ENCODE peak calls at places on chromosomes 7 and 10, in six cellular contexts. One of them, this sample, is unnamed.

GRCh38 chr7:152341039-152341913 is 94.5 kb downstream of the KMT2C start:
- DNase-seq in endothelial cell of umbilical vein: peak; percentile 65
- DNase-seq in thyroid gland: peak; percentile 62
- DNase-seq in sigmoid colon: no peak
- DNase-seq in heart left ventricle: no peak
- DNase-seq in right lobe of liver: peak; percentile 29
- DNase-seq in this sample: peak; percentile 58

GRCh38 chr7:54837167-54837566 is 78.2 kb upstream of the SEC61G start:
- DNase-seq in right lobe of liver: no peak
- DNase-seq in sigmoid colon: no peak
- DNase-seq in heart left ventricle: no peak
- DNase-seq in endothelial cell of umbilical vein: no peak
- DNase-seq in thyroid gland: no peak
- DNase-seq in this sample: no peak

GRCh38 chr10:110032801-110033723 is 25.3 kb downstream of the ADD3 start:
- DNase-seq in endothelial cell of umbilical vein: peak; percentile 39
- DNase-seq in sigmoid colon: no peak
- DNase-seq in thyroid gland: no peak
- DNase-seq in right lobe of liver: no peak
- DNase-seq in heart left ventricle: no peak
- DNase-seq in this sample: no peak

GRCh38 chr10:104274762-104275721 is 6.1 kb downstream of the GSTO2 start:
- DNase-seq in heart left ventricle: peak; percentile 44
- DNase-seq in thyroid gland: peak; percentile 49
- DNase-seq in endothelial cell of umbilical vein: peak; percentile 50
- DNase-seq in right lobe of liver: peak; percentile 59
- DNase-seq in sigmoid colon: no peak
- DNase-seq in this sample: peak; percentile 68

GRCh38 chr10:103847909-103848468 is 7.4 kb downstream of the SH3PXD2A start:
- DNase-seq in endothelial cell of umbilical vein: no peak
- DNase-seq in thyroid gland: no peak
- DNase-seq in sigmoid colon: peak; percentile 36
- DNase-seq in heart left ventricle: no peak
- DNase-seq in right lobe of liver: no peak
- DNase-seq in this sample: no peak

GRCh38 chr10:132096223-132096622 is 30.5 kb downstream of the JAKMIP3 start:
- DNase-seq in sigmoid colon: no peak
- DNase-seq in heart left ventricle: no peak
- DNase-seq in thyroid gland: no peak
- DNase-seq in right lobe of liver: no peak
- DNase-seq in endothelial cell of umbilical vein: no peak
- DNase-seq in this sample: no peak

GRCh38 chr7:38070718-38071117 is 107.3 kb upstream of the STARD3NL start:
- DNase-seq in heart left ventricle: no peak
- DNase-seq in sigmoid colon: no peak
- DNase-seq in thyroid gland: no peak
- DNase-seq in right lobe of liver: no peak
- DNase-seq in endothelial cell of umbilical vein: no peak
- DNase-seq in this sample: peak; percentile 20

GRCh38 chr7:88040694-88041093 is 106.6 kb downstream of the ADAM22 start:
- DNase-seq in heart left ventricle: no peak
- DNase-seq in thyroid gland: no peak
- DNase-seq in sigmoid colon: no peak
- DNase-seq in right lobe of liver: no peak
- DNase-seq in endothelial cell of umbilical vein: no peak
- DNase-seq in this sample: no peak

GRCh38 chr7:18538554-18539250 is 43.2 kb downstream of the HDAC9 start:
- DNase-seq in thyroid gland: no peak
- DNase-seq in heart left ventricle: no peak
- DNase-seq in sigmoid colon: no peak
- DNase-seq in endothelial cell of umbilical vein: no peak
- DNase-seq in right lobe of liver: no peak
- DNase-seq in this sample: peak; percentile 7

GRCh38 chr7:34341331-34341730 is 316.7 kb upstream of the NPSR1 start:
- DNase-seq in endothelial cell of umbilical vein: peak; percentile 18
- DNase-seq in heart left ventricle: no peak
- DNase-seq in thyroid gland: no peak
- DNase-seq in right lobe of liver: no peak
- DNase-seq in sigmoid colon: no peak
- DNase-seq in this sample: no peak

GRCh38 chr10:18653112-18653511 is 1.7 kb upstream of the NSUN6 start:
- DNase-seq in sigmoid colon: no peak
- DNase-seq in right lobe of liver: no peak
- DNase-seq in heart left ventricle: no peak
- DNase-seq in endothelial cell of umbilical vein: no peak
- DNase-seq in thyroid gland: no peak
- DNase-seq in this sample: no peak

GRCh38 chr10:18649364-18649959 is 1.9 kb downstream of the NSUN6 start:
- DNase-seq in thyroid gland: no peak
- DNase-seq in endothelial cell of umbilical vein: no peak
- DNase-seq in sigmoid colon: no peak
- DNase-seq in heart left ventricle: no peak
- DNase-seq in right lobe of liver: no peak
- DNase-seq in this sample: peak; percentile 44

GRCh38 chr10:18650618-18651017 is 769 bp downstream of the NSUN6 start:
- DNase-seq in endothelial cell of umbilical vein: peak; percentile 40
- DNase-seq in right lobe of liver: no peak
- DNase-seq in thyroid gland: no peak
- DNase-seq in sigmoid colon: no peak
- DNase-seq in heart left ventricle: no peak
- DNase-seq in this sample: peak; percentile 29

GRCh38 chr10:18647945-18648344 is 3.4 kb downstream of the NSUN6 start:
- DNase-seq in thyroid gland: no peak
- DNase-seq in heart left ventricle: no peak
- DNase-seq in right lobe of liver: no peak
- DNase-seq in endothelial cell of umbilical vein: no peak
- DNase-seq in sigmoid colon: no peak
- DNase-seq in this sample: peak; percentile 19

DNA sequence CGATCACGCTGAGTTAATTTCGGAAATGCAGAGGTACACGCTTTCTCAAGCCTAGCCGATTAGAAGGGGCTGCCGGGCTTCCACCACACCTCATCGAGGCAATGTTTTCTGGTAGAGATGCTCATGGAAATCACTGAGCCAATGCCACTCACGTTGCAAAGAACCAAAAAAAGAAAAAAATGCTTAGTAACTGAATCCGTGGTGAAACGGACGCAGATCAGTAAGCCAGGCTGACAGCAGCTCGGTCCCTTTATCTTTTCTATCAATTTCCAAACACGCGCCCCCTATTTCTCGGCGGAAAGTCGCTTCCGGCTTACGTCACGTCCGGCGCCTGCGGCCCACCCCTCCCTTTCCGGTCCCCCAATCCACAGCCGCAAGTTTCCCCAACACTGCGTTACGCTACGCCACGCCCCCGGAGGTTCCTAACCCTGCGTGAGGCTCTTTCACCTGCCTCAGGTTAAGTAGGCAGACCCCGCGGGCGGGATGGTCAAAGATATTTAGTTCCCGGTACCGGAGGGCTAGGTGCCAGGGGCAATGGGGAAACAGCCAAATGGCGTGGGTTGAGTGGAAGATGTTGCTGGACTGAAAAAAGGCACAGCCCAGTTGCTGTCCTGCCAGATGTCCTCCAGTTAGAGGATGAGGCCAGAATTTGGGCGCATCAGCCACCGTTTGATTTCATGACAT is at the start of gene NSUN6:
- DNase-seq in thyroid gland: peak; percentile 90
- DNase-seq in heart left ventricle: peak; percentile 91
- DNase-seq in endothelial cell of umbilical vein: peak; percentile 84
- DNase-seq in right lobe of liver: peak; percentile 95
- DNase-seq in sigmoid colon: peak; percentile 95
- DNase-seq in this sample: peak; percentile 97
- TF ChIP-seq POLR2A in thyroid gland: no peak
- TF ChIP-seq POLR2A in heart left ventricle: peak; percentile 74
- TF ChIP-seq POLR2A in endothelial cell of umbilical vein: peak; percentile 62
- TF ChIP-seq POLR2A in right lobe of liver: peak; percentile 99
- TF ChIP-seq POLR2A in sigmoid colon: peak; percentile 57
- TF ChIP-seq POLR2A in this sample: peak; percentile 93

GRCh38 chr10:29409241-29410051 is 120.6 kb downstream of the LYZL1 start:
- DNase-seq in thyroid gland: peak; percentile 83
- DNase-seq in endothelial cell of umbilical vein: peak; percentile 77
- DNase-seq in right lobe of liver: peak; percentile 81
- DNase-seq in sigmoid colon: peak; percentile 89
- DNase-seq in heart left ventricle: peak; percentile 84
- DNase-seq in this sample: peak; percentile 77
- TF ChIP-seq POLR2A in thyroid gland: peak; percentile 58
- TF ChIP-seq POLR2A in endothelial cell of umbilical vein: peak; percentile 96
- TF ChIP-seq POLR2A in right lobe of liver: peak; percentile 77
- TF ChIP-seq POLR2A in sigmoid colon: peak; percentile 47
- TF ChIP-seq POLR2A in heart left ventricle: peak; percentile 46
- TF ChIP-seq POLR2A in this sample: peak; percentile 78

GRCh38 chr7:150514748-150515222 is at the start of gene GIMAP7:
- DNase-seq in sigmoid colon: no peak
- DNase-seq in thyroid gland: peak; percentile 5
- DNase-seq in heart left ventricle: no peak
- DNase-seq in right lobe of liver: no peak
- DNase-seq in endothelial cell of umbilical vein: peak; percentile 81
- DNase-seq in this sample: no peak
- TF ChIP-seq POLR2A in sigmoid colon: peak; percentile 17
- TF ChIP-seq POLR2A in thyroid gland: no peak
- TF ChIP-seq POLR2A in heart left ventricle: peak; percentile 68
- TF ChIP-seq POLR2A in right lobe of liver: no peak
- TF ChIP-seq POLR2A in endothelial cell of umbilical vein: peak; percentile 81
- TF ChIP-seq POLR2A in this sample: no peak

GRCh38 chr10:100997364-100998182 is 2.0 kb upstream of the LZTS2 start:
- DNase-seq in thyroid gland: peak; percentile 75
- DNase-seq in endothelial cell of umbilical vein: peak; percentile 71
- DNase-seq in sigmoid colon: peak; percentile 91
- DNase-seq in heart left ventricle: peak; percentile 85
- DNase-seq in right lobe of liver: peak; percentile 88
- DNase-seq in this sample: peak; percentile 79

GRCh38 chr10:100999742-101000601 is at the start of gene LZTS2:
- DNase-seq in heart left ventricle: peak; percentile 60
- DNase-seq in endothelial cell of umbilical vein: peak; percentile 38
- DNase-seq in sigmoid colon: peak; percentile 74
- DNase-seq in thyroid gland: peak; percentile 80
- DNase-seq in right lobe of liver: no peak
- DNase-seq in this sample: peak; percentile 42

GRCh38 chr10:100998183-100998990 is 1.2 kb upstream of the LZTS2 start:
- DNase-seq in right lobe of liver: peak; percentile 87
- DNase-seq in endothelial cell of umbilical vein: peak; percentile 85
- DNase-seq in thyroid gland: peak; percentile 92
- DNase-seq in sigmoid colon: peak; percentile 94
- DNase-seq in heart left ventricle: peak; percentile 94
- DNase-seq in this sample: peak; percentile 83

GRCh38 chr10:101000602-101000991 is 989 bp downstream of the LZTS2 start:
- DNase-seq in heart left ventricle: no peak
- DNase-seq in sigmoid colon: peak; percentile 64
- DNase-seq in endothelial cell of umbilical vein: peak; percentile 15
- DNase-seq in thyroid gland: no peak
- DNase-seq in right lobe of liver: no peak
- DNase-seq in this sample: no peak

DNA sequence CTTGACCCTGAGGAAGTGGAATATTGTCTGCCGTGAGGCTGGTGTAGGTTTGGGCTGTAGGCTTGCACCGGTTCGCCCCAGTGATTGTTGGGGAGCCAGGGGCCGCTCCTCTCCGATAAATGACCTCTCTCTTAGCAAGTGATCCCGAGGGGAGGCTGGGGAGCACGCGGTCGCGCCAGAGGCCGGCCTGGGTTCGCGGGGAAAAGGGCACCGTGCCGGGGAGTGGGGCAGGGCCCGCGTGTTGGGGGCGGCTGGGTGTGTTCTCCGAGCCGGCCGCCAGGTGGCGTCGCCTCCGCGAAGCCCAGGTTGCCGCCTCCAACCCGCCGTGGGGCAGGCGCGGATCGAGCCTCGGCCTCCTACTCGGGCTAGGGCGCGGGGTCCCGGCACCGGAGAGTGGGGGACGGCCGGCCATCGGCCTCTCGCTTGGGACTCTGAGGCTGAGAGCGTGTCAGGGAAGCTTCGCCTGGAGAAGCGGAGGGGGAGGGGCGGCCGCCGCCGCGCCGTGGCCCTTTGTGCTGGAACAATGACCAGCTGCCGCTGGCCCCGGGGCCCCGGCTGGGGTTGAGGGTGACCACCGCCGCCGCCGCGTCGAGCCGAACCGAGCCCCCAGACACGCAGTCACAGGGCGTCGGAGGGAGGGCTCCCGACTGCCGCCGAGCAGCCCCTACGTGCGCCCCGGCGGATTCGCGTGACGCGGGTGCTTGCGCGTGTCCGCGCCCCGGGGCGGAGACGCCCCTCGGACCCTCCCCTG is 442 bp upstream of the LZTS2 start:
- DNase-seq in heart left ventricle: peak; percentile 90
- DNase-seq in thyroid gland: peak; percentile 79
- DNase-seq in right lobe of liver: peak; percentile 83
- DNase-seq in endothelial cell of umbilical vein: peak; percentile 75
- DNase-seq in sigmoid colon: peak; percentile 93
- DNase-seq in this sample: peak; percentile 90
- TF ChIP-seq POLR2A in heart left ventricle: peak; percentile 96
- TF ChIP-seq POLR2A in thyroid gland: peak; percentile 85
- TF ChIP-seq POLR2A in right lobe of liver: peak; percentile 81
- TF ChIP-seq POLR2A in endothelial cell of umbilical vein: peak; percentile 76
- TF ChIP-seq POLR2A in sigmoid colon: peak; percentile 70
- TF ChIP-seq POLR2A in this sample: peak; percentile 54

DNA sequence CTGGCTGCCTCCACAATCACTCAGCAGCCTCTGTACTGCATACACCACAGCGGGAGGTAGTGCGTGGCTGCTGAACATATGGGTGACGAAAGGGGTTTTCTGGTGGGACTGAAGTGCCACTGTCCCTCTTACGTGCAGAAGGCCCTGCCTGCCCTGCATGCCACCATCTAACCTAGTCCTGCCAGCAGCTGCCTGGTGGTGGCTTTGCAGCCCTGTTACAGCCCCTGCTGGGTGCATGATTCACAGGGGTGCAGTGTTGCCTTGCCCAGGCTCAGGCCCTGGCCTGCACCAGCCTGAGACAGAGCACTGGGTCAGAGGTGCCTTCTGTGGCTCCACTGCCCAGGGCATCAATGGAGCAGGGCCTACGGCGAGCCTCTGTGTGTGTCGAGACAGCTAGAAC is 50.1 kb downstream of the SYPL1 start:
- DNase-seq in heart left ventricle: no peak
- DNase-seq in thyroid gland: no peak
- DNase-seq in sigmoid colon: no peak
- DNase-seq in right lobe of liver: no peak
- DNase-seq in endothelial cell of umbilical vein: no peak
- DNase-seq in this sample: no peak
- TF ChIP-seq POLR2A in heart left ventricle: no peak
- TF ChIP-seq POLR2A in thyroid gland: no peak
- TF ChIP-seq POLR2A in sigmoid colon: no peak
- TF ChIP-seq POLR2A in right lobe of liver: no peak
- TF ChIP-seq POLR2A in endothelial cell of umbilical vein: no peak
- TF ChIP-seq POLR2A in this sample: no peak